ENCODE peak calls at places on chromosomes 4 and X, in seven cellular contexts. W is HCT116, B is tibial nerve, Q is K562, G is heart left ventricle, Y is esophagus muscularis mucosa, Z is transverse colon. O is an unnamed sample.

GRCh38 chr4:853416-853781 is 27.5 kb upstream of the CPLX1 start:
- DNase-seq in W (no peak), B (no peak), Q (no peak), G (no peak), Y (no peak), Z (no peak), O (no peak)

GRCh38 chr4:87007345-87008181 is 72.8 kb downstream of the AFF1 start:
- DNase-seq in W (no peak), B (peak), Q (no peak), G (peak), Y (peak), Z (peak), O (peak)

GRCh38 chr4:47334597-47335185 is 128.8 kb downstream of the COMMD8 start:
- DNase-seq in W (no peak), B (no peak), Q (no peak), G (no peak), Y (no peak), Z (no peak), O (no peak)

GRCh38 chr4:112521123-112522116 is 5.4 kb upstream of the NEUROG2 start:
- DNase-seq in W (no peak), B (no peak), Q (no peak), G (no peak), Y (no peak), Z (no peak), O (no peak)

GRCh38 chrX:53317365-53318069 is 36.1 kb upstream of the IQSEC2 start:
- DNase-seq in W (no peak), B (peak), Q (peak), G (peak), Y (no peak), Z (peak), O (peak)

GRCh38 chr4:69064391-69064790 is 31.9 kb upstream of the UGT2B7 start:
- DNase-seq in W (no peak), B (no peak), Q (no peak), G (no peak), Y (no peak), Z (no peak), O (no peak)

GRCh38 chrX:120794525-120794975 is 81.1 kb downstream of the CT47B1 start:
- DNase-seq in W (no peak), B (no peak), Q (no peak), G (no peak), Y (no peak), Z (no peak), O (no peak)

GRCh38 chr4:59518005-59518823 is 1681.9 kb upstream of the ADGRL3 start:
- DNase-seq in W (no peak), B (no peak), Q (no peak), G (no peak), Y (no peak), Z (no peak), O (peak)

GRCh38 chr4:118352843-118353373 is at the start of gene PRSS12:
- DNase-seq in W (peak), B (no peak), Q (peak), G (peak), Y (no peak), Z (peak), O (peak)

GRCh38 chr4:87677731-87678130 is 27.7 kb downstream of the DMP1 start:
- DNase-seq in W (no peak), B (peak), Q (no peak), G (peak), Y (no peak), Z (no peak), O (no peak)

GRCh38 chrX:35351212-35351611 is 408.6 kb downstream of the FAM47B start:
- DNase-seq in W (no peak), B (no peak), Q (no peak), G (no peak), Y (no peak), Z (no peak), O (no peak)

GRCh38 chrX:13690836-13691235 is 1.9 kb downstream of the RAB9A start:
- DNase-seq in W (no peak), B (no peak), Q (no peak), G (no peak), Y (no peak), Z (no peak), O (no peak)
- H3K27ac ChIP-seq in W (peak), B (no peak), Q (peak), G (no peak), Y (peak), Z (peak), O (peak)

GRCh38 chrX:103254171-103254824 is 657 bp downstream of the TCEAL8 start:
- DNase-seq in W (peak), B (no peak), Q (peak), G (peak), Y (no peak), Z (peak), O (peak)

GRCh38 chrX:103249805-103250204 is 5.2 kb downstream of the TCEAL8 start:
- DNase-seq in W (no peak), B (no peak), Q (no peak), G (no peak), Y (no peak), Z (no peak), O (no peak)

GRCh38 chrX:103253608-103254007 is 1.3 kb downstream of the TCEAL8 start:
- DNase-seq in W (no peak), B (no peak), Q (peak), G (peak), Y (no peak), Z (no peak), O (no peak)

GRCh38 chrX:103250977-103251376 is 4.0 kb downstream of the TCEAL8 start:
- DNase-seq in W (no peak), B (no peak), Q (peak), G (no peak), Y (no peak), Z (no peak), O (no peak)

GRCh38 chrX:103248553-103248952 is 6.4 kb downstream of the TCEAL8 start:
- DNase-seq in W (peak), B (no peak), Q (peak), G (no peak), Y (no peak), Z (no peak), O (no peak)
- TF ChIP-seq CTCF in W (peak), B (no peak), Q (peak), G (peak), Y (peak), Z (no peak), O (peak)

GRCh38 chr4:104494161-104494560 is 533 bp downstream of the CXXC4 start:
- DNase-seq in W (no peak), B (no peak), Q (no peak), G (no peak), Y (no peak), Z (no peak), O (no peak)

GRCh38 chr4:104491396-104491821 is 3.3 kb downstream of the CXXC4 start:
- DNase-seq in W (no peak), B (peak), Q (peak), G (no peak), Y (no peak), Z (peak), O (peak)

GRCh38 chr4:104493071-104493831 is 1.4 kb downstream of the CXXC4 start:
- DNase-seq in W (no peak), B (no peak), Q (no peak), G (no peak), Y (no peak), Z (no peak), O (no peak)

GRCh38 chr4:104491826-104492771 is 2.6 kb downstream of the CXXC4 start:
- DNase-seq in W (no peak), B (no peak), Q (peak), G (no peak), Y (no peak), Z (peak), O (no peak)

DNA sequence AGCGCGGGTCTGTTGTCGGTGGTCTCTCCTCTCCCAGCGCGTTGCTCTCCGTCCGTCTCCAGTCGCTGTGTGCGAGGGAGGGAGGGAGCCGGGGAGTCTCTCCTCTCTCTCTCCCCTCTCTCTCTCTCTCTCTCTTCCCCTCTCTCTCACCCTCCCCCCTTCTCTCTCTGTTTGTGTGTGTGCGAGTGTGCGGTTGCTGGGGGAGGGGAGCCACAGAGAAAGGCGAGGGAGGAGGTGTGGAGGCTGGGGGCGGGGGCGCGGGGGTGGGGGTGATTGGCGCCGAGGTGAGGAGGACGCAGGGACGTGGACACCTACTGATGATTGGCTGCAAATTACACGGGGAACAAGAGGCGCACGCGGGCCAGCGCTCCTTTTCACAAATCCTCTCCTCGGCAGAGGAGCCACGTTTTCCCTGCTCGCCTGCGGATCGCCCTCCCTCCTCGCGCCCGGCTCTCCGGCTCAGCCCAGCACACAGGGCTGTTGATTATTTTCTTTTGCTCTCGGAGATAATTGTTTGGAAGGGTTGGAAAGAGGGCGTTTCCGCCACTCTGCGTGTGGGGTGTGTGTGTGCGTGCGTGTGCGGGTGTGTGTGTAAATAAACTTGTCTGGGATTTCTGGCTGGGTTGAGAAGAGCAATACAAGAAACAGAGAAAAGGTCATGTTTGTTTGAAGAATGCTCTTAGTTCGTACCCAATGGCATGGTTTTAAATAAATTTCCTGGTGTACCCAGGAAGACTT is at the start of gene CXXC4:
- DNase-seq in W (peak), B (peak), Q (peak), G (peak), Y (no peak), Z (peak), O (peak)
- TF ChIP-seq POLR2A in W (peak), B (no peak), Q (no peak), G (peak), Y (no peak), Z (peak), O (no peak)

DNA sequence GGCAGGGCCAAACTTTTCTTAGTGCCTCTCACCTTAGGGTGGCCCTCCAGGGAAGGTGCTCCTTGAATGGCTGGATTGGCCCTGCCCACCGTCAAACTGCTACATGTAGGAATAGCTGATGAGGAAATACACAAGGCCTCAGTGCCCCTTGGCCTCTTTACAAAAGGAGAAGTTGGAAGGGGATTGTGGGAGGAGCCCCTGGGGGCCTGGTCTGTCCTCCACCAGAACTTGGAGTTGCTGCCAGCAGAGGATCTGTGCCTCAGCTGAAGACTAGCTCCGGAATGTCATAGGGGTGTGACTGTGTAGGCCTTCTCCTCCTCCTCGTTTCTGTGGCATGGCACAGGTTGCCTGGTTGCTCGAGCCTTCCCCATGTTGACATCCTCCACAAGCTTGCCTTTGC is 142.7 kb downstream of the AMMECR1 start:
- DNase-seq in W (no peak), B (no peak), Q (no peak), G (no peak), Y (no peak), Z (no peak), O (no peak)
- H3K27ac ChIP-seq in W (no peak), B (no peak), Q (no peak), G (no peak), Y (no peak), Z (no peak), O (no peak)

DNA sequence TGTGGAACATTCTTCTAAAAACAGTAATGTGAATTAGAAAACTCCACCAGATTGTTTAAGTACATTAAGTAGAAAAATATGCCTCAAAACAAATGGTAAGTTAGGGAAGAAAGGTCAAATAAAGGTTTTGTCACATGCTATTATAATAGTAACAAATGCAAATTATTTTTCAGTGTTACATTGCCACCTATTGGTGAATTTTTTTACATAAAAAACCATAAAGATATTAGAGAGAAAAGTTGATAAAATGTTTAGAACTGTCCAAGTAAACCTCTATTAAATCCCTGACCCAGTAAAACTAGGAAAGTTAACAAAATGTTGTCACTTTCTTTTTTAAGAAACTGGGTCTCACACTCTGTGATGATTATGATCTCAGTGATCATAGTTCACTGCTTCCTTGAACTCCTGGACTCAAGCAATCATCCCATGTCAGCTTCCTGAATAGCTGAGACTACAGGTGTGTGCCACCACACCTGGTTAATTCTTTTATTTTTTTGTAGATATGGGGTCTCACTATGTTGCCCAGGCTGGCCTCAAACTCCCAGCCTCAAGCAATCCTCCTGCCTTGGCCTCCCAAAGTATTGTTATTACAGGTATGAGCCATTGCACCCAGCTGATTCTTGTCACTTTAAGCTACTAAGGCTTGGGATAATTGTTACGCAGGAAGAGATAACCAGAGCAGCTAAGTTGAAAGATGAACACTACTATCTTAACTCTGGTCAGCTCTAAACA is 157.6 kb downstream of the ATRX start:
- DNase-seq in W (no peak), B (no peak), Q (no peak), G (no peak), Y (no peak), Z (no peak), O (no peak)
- TF ChIP-seq CTCF in W (peak), B (no peak), Q (no peak), G (no peak), Y (no peak), Z (no peak), O (no peak)

GRCh38 chrX:49193542-49193964 is 6.4 kb downstream of the SYP start:
- DNase-seq in W (no peak), B (no peak), Q (no peak), G (no peak), Y (no peak), Z (no peak), O (no peak)

GRCh38 chrX:49190783-49191032 is 4.5 kb upstream of the PRICKLE3 start:
- DNase-seq in W (no peak), B (peak), Q (no peak), G (no peak), Y (peak), Z (no peak), O (no peak)

GRCh38 chrX:49192722-49193328 is 6.7 kb upstream of the PRICKLE3 start:
- DNase-seq in W (no peak), B (no peak), Q (no peak), G (no peak), Y (no peak), Z (no peak), O (no peak)

GRCh38 chrX:49188468-49189076 is 2.4 kb upstream of the PRICKLE3 start:
- DNase-seq in W (no peak), B (no peak), Q (no peak), G (no peak), Y (no peak), Z (no peak), O (no peak)

GRCh38 chrX:49191033-49191871 is 5.1 kb upstream of the PRICKLE3 start:
- DNase-seq in W (peak), B (peak), Q (peak), G (peak), Y (peak), Z (peak), O (peak)
- TF ChIP-seq POLR2A in W (peak), B (peak), Q (peak), G (peak), Y (peak), Z (peak), O (peak)

DNA sequence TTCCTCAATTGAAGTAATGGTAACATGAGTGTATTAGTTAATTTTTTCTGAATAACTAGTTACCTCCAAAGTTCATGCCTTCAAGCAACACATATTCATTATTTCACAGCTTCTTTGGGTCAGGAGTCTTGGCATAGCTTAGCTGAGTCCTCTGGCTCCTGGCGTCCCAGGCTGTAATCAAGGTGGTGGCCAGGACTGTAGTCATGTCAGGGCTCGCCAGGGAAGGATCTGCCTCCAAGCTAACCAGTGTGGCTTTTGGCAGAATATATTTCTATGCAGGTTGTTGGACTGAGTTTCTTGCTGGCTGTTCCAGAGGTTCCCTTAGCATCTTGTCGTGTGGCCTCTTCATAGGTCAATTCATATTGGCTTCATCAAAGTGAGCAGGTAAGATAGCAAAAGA is 10.0 kb upstream of the HS3ST1 start:
- DNase-seq in W (no peak), B (no peak), Q (no peak), G (no peak), Y (peak), Z (no peak), O (no peak)
- H3K27ac ChIP-seq in W (no peak), B (no peak), Q (no peak), G (no peak), Y (no peak), Z (no peak), O (no peak)

GRCh38 chr4:177441061-177441802 is 1.0 kb downstream of the AGA start:
- DNase-seq in W (no peak), B (no peak), Q (peak), G (no peak), Y (no peak), Z (peak), O (no peak)
- TF ChIP-seq CTCF in W (peak), B (no peak), Q (peak), G (no peak), Y (no peak), Z (no peak), O (no peak)

DNA sequence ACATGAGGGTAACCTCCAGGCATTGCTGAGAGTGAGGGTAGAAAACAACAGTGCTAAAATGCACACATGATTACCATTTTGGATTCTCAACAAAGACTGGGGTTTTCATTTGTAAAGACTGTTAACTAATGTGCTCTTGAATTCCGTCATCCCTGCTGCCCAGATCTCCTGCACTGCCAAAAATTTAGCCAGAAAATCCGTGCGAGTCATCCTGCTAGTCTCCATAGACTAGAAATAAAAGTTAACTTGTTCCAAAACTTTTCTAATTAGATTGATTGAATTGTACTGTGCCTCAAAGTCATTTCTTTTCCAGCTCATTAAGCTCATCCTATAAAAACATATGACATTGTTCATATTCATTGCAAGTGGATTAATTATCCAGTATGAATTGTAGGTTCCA is 99.8 kb downstream of the ARSF start:
- DNase-seq in W (no peak), B (no peak), Q (no peak), G (no peak), Y (no peak), Z (no peak), O (no peak)
- TF ChIP-seq POLR2A in W (no peak), B (no peak), Q (no peak), G (no peak), Y (no peak), Z (no peak), O (no peak)

O was measured in sigmoid colon.